ENCODE peak calls at places on chromosome 13, in five cellular contexts. Q is H1, S is A549, O is GM12878, J is HepG2. K is an unnamed sample.
A peak's percentile ranks its signal among the peaks of the same experiment; 100 is the strongest.

GRCh38 chr13:108176685-108177274 is 38.6 kb downstream of the LIG4 start:
- DNase-seq in O (no peak), Q (no peak), S (peak; percentile 8), J (peak; percentile 42), K (peak; percentile 29)

GRCh38 chr13:39656325-39656677 is 839 bp downstream of the COG6 start:
- DNase-seq in Q (no peak), J (no peak), S (no peak), O (no peak), K (peak; percentile 27)

GRCh38 chr13:109756778-109757177 is 29.6 kb downstream of the IRS2 start:
- DNase-seq in Q (no peak), O (no peak), S (no peak), J (no peak), K (no peak)

GRCh38 chr13:26985285-26985878 is 186.2 kb downstream of the USP12 start:
- DNase-seq in S (peak; percentile 47), O (peak; percentile 49), J (peak; percentile 74), Q (no peak), K (peak; percentile 64)

GRCh38 chr13:48448963-48449614 is 36.2 kb upstream of the LPAR6 start:
- DNase-seq in O (no peak), J (no peak), Q (no peak), S (no peak), K (no peak)

GRCh38 chr13:48562296-48563066 is 29.6 kb upstream of the RCBTB2 start:
- DNase-seq in S (no peak), O (peak; percentile 98), Q (no peak), J (no peak), K (peak; percentile 34)

GRCh38 chr13:91056746-91057145 is 290.7 kb upstream of the MIR17HG start:
- DNase-seq in Q (no peak), O (peak; percentile 57), S (no peak), J (no peak), K (no peak)

GRCh38 chr13:64709079-64709478 is 2521.1 kb downstream of the PCDH9 start:
- DNase-seq in J (no peak), Q (no peak), O (no peak), S (no peak), K (no peak)

GRCh38 chr13:29260684-29261083 is 334.8 kb downstream of the SLC7A1 start:
- DNase-seq in Q (no peak), O (no peak), S (no peak), J (no peak), K (no peak)

GRCh38 chr13:32285633-32285965 is 29.6 kb downstream of the ZAR1L start:
- DNase-seq in Q (no peak), J (no peak), O (no peak), S (no peak), K (no peak)

GRCh38 chr13:97653741-97654140 is 219.8 kb downstream of the RAP2A start:
- DNase-seq in Q (no peak), S (no peak), O (no peak), J (no peak), K (no peak)

GRCh38 chr13:102591988-102592781 is 4.6 kb upstream of the TPP2 start:
- DNase-seq in O (peak; percentile 40), J (peak; percentile 53), Q (peak; percentile 50), S (peak; percentile 40), K (no peak)

GRCh38 chr13:114090476-114090875 is 41.9 kb downstream of the RASA3 start:
- DNase-seq in S (no peak), Q (no peak), J (no peak), O (no peak), K (no peak)

GRCh38 chr13:23701646-23702045 is 131.4 kb downstream of the TNFRSF19 start:
- DNase-seq in Q (no peak), O (no peak), J (no peak), S (no peak), K (no peak)
- TF ChIP-seq KDM1A in Q (no peak), O (no peak), J (no peak), S (no peak), K (no peak)

GRCh38 chr13:75636339-75637095 is 387 bp downstream of the LMO7 start:
- DNase-seq in O (no peak), Q (no peak), J (peak; percentile 18), S (no peak), K (peak; percentile 17)
- TF ChIP-seq KDM1A in O (no peak), Q (no peak), J (no peak), S (no peak), K (no peak)

GRCh38 chr13:105984236-105984635 is 551.2 kb downstream of the EFNB2 start:
- DNase-seq in J (no peak), S (no peak), O (no peak), Q (no peak), K (no peak)
- TF ChIP-seq KDM1A in J (no peak), S (no peak), O (no peak), Q (no peak), K (no peak)

DNA sequence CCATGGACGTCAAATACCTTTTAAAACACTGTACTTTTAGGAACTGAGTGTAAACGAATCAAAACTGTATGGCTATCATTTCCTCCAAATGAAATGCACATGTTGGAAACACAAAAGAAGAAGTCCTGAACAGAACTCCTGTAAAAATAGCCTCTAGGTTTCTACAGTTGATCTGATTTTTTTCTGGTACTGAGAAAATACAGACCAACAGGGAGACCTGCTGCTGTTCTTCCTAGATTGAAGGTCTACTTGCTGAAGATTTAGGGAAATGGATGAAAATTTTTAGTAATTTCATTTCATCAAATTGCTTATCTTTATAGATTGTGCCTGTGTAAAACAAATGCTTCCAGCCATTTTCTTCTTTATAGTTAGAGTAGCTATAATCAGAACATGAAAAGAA is 520.4 kb downstream of the SLITRK6 start:
- DNase-seq in Q (no peak), S (no peak), O (no peak), J (no peak), K (no peak)
- TF ChIP-seq KDM1A in Q (no peak), S (no peak), O (no peak), J (no peak), K (no peak)

GRCh38 chr13:51519839-51520238 is 64.4 kb upstream of the WDFY2 start:
- DNase-seq in Q (no peak), S (no peak), J (peak; percentile 52), O (no peak), K (no peak)
- TF ChIP-seq KDM1A in Q (no peak), S (no peak), J (peak; percentile 11), O (no peak), K (no peak)

DNA sequence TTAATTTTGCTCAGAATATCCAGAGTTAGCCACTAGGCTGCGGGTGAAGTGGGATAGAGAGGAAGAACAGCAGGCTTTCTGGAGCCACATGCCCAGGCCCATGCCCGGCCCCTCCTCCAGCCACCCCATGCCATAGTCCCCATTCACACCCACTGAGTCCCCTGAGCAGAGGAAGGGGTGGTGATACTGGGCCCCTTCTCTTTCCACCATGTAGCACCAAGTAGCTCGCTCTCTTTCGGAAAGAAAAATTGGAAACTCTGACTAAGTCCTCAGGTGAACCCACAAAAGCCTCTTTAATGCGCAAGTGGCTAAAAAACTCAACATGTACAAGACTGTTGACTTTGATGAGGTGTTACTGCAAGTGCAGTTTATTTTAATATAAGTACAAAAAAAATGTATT is 76.7 kb upstream of the GPR183 start:
- DNase-seq in O (no peak), J (no peak), S (no peak), Q (no peak), K (no peak)
- TF ChIP-seq KDM1A in O (no peak), J (no peak), S (no peak), Q (no peak), K (no peak)

DNA sequence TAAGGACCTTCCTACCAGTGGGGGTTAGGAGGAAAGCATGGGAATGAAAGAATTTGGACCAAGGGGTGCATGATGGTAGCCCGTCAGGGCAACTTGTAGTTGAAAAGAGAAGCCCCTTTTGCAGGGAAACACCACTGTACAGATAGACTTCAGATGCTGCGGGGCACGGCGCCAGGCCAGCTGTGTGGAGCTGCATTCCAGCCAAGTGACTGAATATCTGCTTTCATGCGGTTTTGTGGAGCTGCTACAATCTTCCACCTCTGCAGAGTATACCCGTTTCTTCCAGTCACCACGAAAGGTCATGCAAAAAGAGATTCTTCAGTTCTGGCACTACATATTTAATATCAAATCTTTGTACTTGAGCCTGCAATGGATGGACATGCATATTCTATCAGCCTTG is 104.7 kb downstream of the RGCC start:
- DNase-seq in S (no peak), O (no peak), Q (no peak), J (no peak), K (no peak)
- TF ChIP-seq KDM1A in S (no peak), O (no peak), Q (no peak), J (no peak), K (no peak)

K was measured in K562.